ENCODE peak calls at places on chromosomes 4 and X, in four cellular contexts. T, A, J and O are unnamed samples.

GRCh38 chr4:148986951-148987350 is 544.7 kb upstream of the NR3C2 start:
- DNase-seq in T (no peak), A (no peak), J (no peak), O (no peak)

GRCh38 chr4:113189546-113189945 is 140.1 kb downstream of the ANK2 start:
- DNase-seq in T (no peak), A (no peak), J (no peak), O (no peak)

GRCh38 chr4:30208731-30209435 is 511.3 kb upstream of the PCDH7 start:
- DNase-seq in T (no peak), A (peak), J (peak), O (no peak)

GRCh38 chr4:94451669-94452475 is at the start of gene PDLIM5:
- DNase-seq in T (peak), A (peak), J (peak), O (peak)

GRCh38 chr4:76023381-76023780 is at the start of gene CXCL10:
- DNase-seq in T (no peak), A (no peak), J (no peak), O (no peak)

GRCh38 chr4:169658970-169659735 is 38.8 kb downstream of the CLCN3 start:
- DNase-seq in T (no peak), A (no peak), J (no peak), O (no peak)

GRCh38 chr4:118753096-118753495 is 67.9 kb downstream of the METTL14 start:
- DNase-seq in T (no peak), A (no peak), J (no peak), O (no peak)

GRCh38 chrX:112051546-112051945 is 31.0 kb downstream of the TRPC5 start:
- DNase-seq in T (no peak), A (no peak), J (no peak), O (no peak)

GRCh38 chrX:46260502-46260901 is 284.7 kb downstream of the ZNF674 start:
- DNase-seq in T (no peak), A (no peak), J (no peak), O (no peak)

GRCh38 chr4:46931981-46932380 is 22.9 kb upstream of the COX7B2 start:
- DNase-seq in T (no peak), A (peak), J (peak), O (no peak)

GRCh38 chr4:30600246-30600645 is 119.9 kb upstream of the PCDH7 start:
- DNase-seq in T (no peak), A (peak), J (peak), O (no peak)

GRCh38 chr4:172543249-172543648 is 625.4 kb upstream of the GALNT7 start:
- DNase-seq in T (no peak), A (no peak), J (no peak), O (no peak)

GRCh38 chr4:41144812-41145211 is 69.5 kb downstream of the APBB2 start:
- DNase-seq in T (no peak), A (peak), J (no peak), O (no peak)

GRCh38 chrX:134753185-134754008 is 95.1 kb upstream of the PLAC1 start:
- DNase-seq in T (no peak), A (peak), J (peak), O (no peak)

DNA sequence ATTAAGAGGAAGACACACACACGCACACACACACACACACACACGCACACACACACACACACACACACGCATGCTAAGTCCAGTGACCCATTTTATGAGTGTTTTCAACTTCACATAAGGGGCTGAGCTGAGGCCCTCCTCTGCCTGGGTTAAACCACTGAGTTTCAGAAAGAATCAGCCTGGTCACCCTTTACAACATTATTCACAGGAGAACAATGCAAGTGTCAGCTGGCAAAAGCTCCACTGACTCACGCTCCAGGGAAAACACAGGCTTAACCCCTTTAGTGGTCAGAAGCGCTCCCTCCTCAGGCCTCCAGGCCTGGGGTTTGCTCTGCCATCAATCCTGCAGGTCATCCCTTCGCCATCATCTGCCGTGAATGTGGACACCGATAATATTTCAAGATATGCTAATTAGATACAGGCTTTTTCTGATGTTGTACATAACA is 46.9 kb downstream of the ACOX3 start:
- DNase-seq in T (no peak), A (peak), J (peak), O (no peak)
- H3K4me3 ChIP-seq in T (no peak), A (no peak), J (no peak), O (no peak)

DNA sequence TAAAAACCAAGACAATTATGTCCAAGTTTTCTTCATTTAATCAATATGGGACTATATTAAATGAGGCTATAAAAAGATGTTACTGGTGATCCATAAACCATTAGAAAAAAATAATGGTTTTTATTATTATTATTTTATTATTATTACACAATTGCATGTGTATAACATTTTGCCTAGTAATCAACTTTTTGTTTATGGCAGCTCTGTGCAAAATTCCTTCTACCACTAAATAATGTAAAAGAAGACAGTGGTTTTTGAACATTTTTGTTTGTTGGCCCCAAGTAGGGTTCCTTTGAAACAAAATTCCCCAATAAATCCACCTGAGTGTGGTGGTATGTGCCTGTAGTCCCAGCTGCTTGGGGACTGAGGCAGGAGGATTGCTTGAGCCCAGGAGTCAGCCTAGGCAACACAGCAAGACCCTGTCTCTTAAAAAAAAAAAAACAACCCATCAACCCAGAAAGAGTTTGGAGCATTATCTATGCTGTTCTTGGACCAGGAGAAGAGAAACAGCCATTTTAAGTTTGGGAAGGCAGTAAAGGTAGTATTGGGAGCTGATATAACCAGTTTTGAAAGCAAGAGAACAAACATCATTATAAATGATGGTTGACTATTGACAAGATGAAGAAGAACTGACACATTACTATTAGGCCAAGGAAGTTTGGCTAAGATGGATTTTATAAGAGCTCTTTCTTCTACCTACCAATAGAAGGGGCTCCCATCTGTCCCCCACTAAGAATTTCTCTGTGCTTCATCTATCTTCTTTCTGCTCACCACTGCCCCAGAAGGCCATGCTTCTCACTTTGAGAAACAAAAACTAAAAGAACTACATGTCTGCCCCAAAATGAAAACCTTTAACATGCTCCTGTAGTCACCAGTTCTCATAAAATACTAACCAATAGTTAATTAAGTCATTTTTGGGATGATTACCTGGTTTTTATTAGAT is 2.2 kb downstream of the TMEM156 start:
- DNase-seq in T (no peak), A (no peak), J (no peak), O (no peak)
- H3K4me3 ChIP-seq in T (peak), A (no peak), J (no peak), O (no peak)

GRCh38 chr4:156948738-156949137 is 22.9 kb downstream of the PDGFC start:
- DNase-seq in T (no peak), A (peak), J (no peak), O (no peak)
- H3K4me3 ChIP-seq in T (no peak), A (no peak), J (no peak), O (no peak)

GRCh38 chr4:14125375-14126129 is 498.0 kb upstream of the BOD1L1 start:
- DNase-seq in T (no peak), A (peak), J (no peak), O (no peak)
- H3K4me3 ChIP-seq in T (no peak), A (no peak), J (no peak), O (no peak)